ENCODE peak calls at places on chromosomes 2 and 18, in seven cellular contexts. One of them, this sample, is unnamed.

GRCh38 chr2:107669335-107669734 is 157.4 kb upstream of the RGPD4 start:
- DNase-seq in hepatocyte: no peak
- DNase-seq in MM.1S: no peak
- DNase-seq in GM23248: peak; percentile 42
- DNase-seq in PC-3: peak; percentile 27
- DNase-seq in HCT116: no peak
- DNase-seq in GM23338: peak; percentile 15
- DNase-seq in this sample: peak; percentile 24

GRCh38 chr2:237594514-237594871 is 4.0 kb upstream of the RAB17 start:
- DNase-seq in hepatocyte: peak; percentile 70
- DNase-seq in MM.1S: no peak
- DNase-seq in GM23248: no peak
- DNase-seq in PC-3: no peak
- DNase-seq in HCT116: no peak
- DNase-seq in GM23338: no peak
- DNase-seq in this sample: no peak

GRCh38 chr2:120635146-120635545 is 100.5 kb upstream of the GLI2 start:
- DNase-seq in hepatocyte: no peak
- DNase-seq in MM.1S: no peak
- DNase-seq in GM23248: no peak
- DNase-seq in PC-3: no peak
- DNase-seq in HCT116: no peak
- DNase-seq in GM23338: no peak
- DNase-seq in this sample: no peak

GRCh38 chr18:61435064-61435652 is 101.9 kb downstream of the CDH20 start:
- DNase-seq in hepatocyte: peak; percentile 10
- DNase-seq in MM.1S: no peak
- DNase-seq in GM23248: peak; percentile 23
- DNase-seq in PC-3: peak; percentile 36
- DNase-seq in HCT116: peak; percentile 22
- DNase-seq in GM23338: peak; percentile 74
- DNase-seq in this sample: peak; percentile 52

GRCh38 chr2:132430895-132431294 is 14.3 kb downstream of the GPR39 start:
- DNase-seq in hepatocyte: no peak
- DNase-seq in MM.1S: no peak
- DNase-seq in GM23248: no peak
- DNase-seq in PC-3: peak; percentile 92
- DNase-seq in HCT116: no peak
- DNase-seq in GM23338: no peak
- DNase-seq in this sample: no peak

GRCh38 chr2:197708331-197708730 is 3.2 kb downstream of the MARS2 start:
- DNase-seq in hepatocyte: peak; percentile 20
- DNase-seq in MM.1S: no peak
- DNase-seq in GM23248: peak; percentile 88
- DNase-seq in PC-3: peak; percentile 69
- DNase-seq in HCT116: no peak
- DNase-seq in GM23338: no peak
- DNase-seq in this sample: no peak

GRCh38 chr2:147845608-147846002 is 776 bp downstream of the ACVR2A start:
- DNase-seq in hepatocyte: no peak
- DNase-seq in MM.1S: no peak
- DNase-seq in GM23248: peak; percentile 51
- DNase-seq in PC-3: peak; percentile 17
- DNase-seq in HCT116: no peak
- DNase-seq in GM23338: no peak
- DNase-seq in this sample: no peak

GRCh38 chr2:1804251-1804855 is 60.0 kb upstream of the PXDN start:
- DNase-seq in hepatocyte: no peak
- DNase-seq in MM.1S: no peak
- DNase-seq in GM23248: no peak
- DNase-seq in PC-3: no peak
- DNase-seq in HCT116: no peak
- DNase-seq in GM23338: no peak
- DNase-seq in this sample: no peak

GRCh38 chr2:178506101-178506500 is 25.8 kb downstream of the PLEKHA3 start:
- DNase-seq in hepatocyte: no peak
- DNase-seq in MM.1S: no peak
- DNase-seq in GM23248: no peak
- DNase-seq in PC-3: no peak
- DNase-seq in HCT116: no peak
- DNase-seq in GM23338: no peak
- DNase-seq in this sample: no peak

GRCh38 chr2:150023044-150023443 is 435.5 kb upstream of the MMADHC start:
- DNase-seq in hepatocyte: no peak
- DNase-seq in MM.1S: no peak
- DNase-seq in GM23248: no peak
- DNase-seq in PC-3: no peak
- DNase-seq in HCT116: no peak
- DNase-seq in GM23338: no peak
- DNase-seq in this sample: peak; percentile 25

GRCh38 chr2:193895226-193895625 is 1700.5 kb upstream of the TMEFF2 start:
- DNase-seq in hepatocyte: peak; percentile 4
- DNase-seq in MM.1S: no peak
- DNase-seq in GM23248: no peak
- DNase-seq in PC-3: no peak
- DNase-seq in HCT116: no peak
- DNase-seq in GM23338: no peak
- DNase-seq in this sample: no peak

GRCh38 chr18:44541159-44541558 is 139.5 kb upstream of the SETBP1 start:
- DNase-seq in hepatocyte: no peak
- DNase-seq in MM.1S: no peak
- DNase-seq in GM23248: no peak
- DNase-seq in PC-3: no peak
- DNase-seq in HCT116: no peak
- DNase-seq in GM23338: no peak
- DNase-seq in this sample: no peak

GRCh38 chr2:216695401-216695821 is at the start of gene IGFBP5:
- DNase-seq in hepatocyte: peak; percentile 94
- DNase-seq in MM.1S: no peak
- DNase-seq in GM23248: peak; percentile 77
- DNase-seq in PC-3: peak; percentile 81
- DNase-seq in HCT116: no peak
- DNase-seq in GM23338: peak; percentile 94
- DNase-seq in this sample: peak; percentile 94

DNA sequence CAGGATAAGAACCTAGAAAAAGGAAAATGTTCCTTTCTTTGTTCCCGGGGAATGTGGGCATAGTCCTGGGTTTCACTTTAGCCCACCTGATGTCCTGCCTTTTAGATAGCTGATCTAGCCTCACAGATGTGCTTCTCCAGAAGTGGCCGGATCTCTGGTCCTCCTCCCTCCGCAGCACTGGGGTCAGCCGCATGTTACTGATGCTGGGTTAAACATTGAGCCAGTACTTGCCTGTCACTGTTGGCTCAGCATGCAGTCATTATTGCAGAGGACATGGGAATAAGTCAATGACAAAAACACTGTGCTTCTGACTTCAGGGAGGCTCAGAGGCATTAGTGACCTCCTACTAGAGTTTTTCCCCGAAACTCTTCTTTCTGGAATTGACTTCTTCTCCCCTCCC is 27.6 kb downstream of the NCK2 start:
- DNase-seq in hepatocyte: no peak
- DNase-seq in MM.1S: no peak
- DNase-seq in GM23248: no peak
- DNase-seq in PC-3: no peak
- DNase-seq in HCT116: no peak
- DNase-seq in GM23338: no peak
- DNase-seq in this sample: no peak
- H3K79me2 ChIP-seq in hepatocyte: peaks cover 100% of the 10 kb centered on the region
- H3K79me2 ChIP-seq in MM.1S: peaks cover 98% of the 10 kb centered on the region
- H3K79me2 ChIP-seq in GM23248: peaks cover 75% of the 10 kb centered on the region
- H3K79me2 ChIP-seq in PC-3: peaks cover 20% of the 10 kb centered on the region
- H3K79me2 ChIP-seq in HCT116: peaks cover 21% of the 10 kb centered on the region
- H3K79me2 ChIP-seq in GM23338: peaks cover 99% of the 10 kb centered on the region
- H3K79me2 ChIP-seq in this sample: peaks cover 97% of the 10 kb centered on the region

DNA sequence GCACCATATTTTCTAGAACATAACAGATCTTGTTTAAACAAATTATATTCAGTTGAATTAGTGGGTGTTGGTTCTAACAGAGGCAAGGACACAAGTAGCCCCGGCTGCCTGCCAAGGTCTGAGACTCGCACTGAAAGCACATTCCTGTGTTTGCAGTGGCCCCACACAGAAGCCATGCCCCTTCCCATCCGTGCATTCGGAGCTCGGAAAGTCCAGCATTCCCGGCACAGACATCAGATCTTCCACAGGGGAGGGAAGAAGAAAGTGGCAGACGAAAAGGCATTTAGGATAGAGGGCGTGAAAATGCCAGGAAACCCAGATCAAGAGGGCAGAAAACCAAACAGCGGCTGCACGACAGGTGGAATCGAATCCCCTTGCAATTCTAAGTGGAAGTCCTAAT is 105.4 kb upstream of the ASB18 start:
- DNase-seq in hepatocyte: no peak
- DNase-seq in MM.1S: no peak
- DNase-seq in GM23248: no peak
- DNase-seq in PC-3: no peak
- DNase-seq in HCT116: no peak
- DNase-seq in GM23338: peak; percentile 35
- DNase-seq in this sample: peak; percentile 29
- TF ChIP-seq EZH2 in hepatocyte: no peak
- TF ChIP-seq EZH2 in MM.1S: no peak
- TF ChIP-seq EZH2 in GM23248: no peak
- TF ChIP-seq EZH2 in PC-3: no peak
- TF ChIP-seq EZH2 in HCT116: no peak
- TF ChIP-seq EZH2 in GM23338: no peak
- TF ChIP-seq EZH2 in this sample: no peak

GRCh38 chr2:109331864-109332848 is 203.2 kb downstream of the SH3RF3 start:
- DNase-seq in hepatocyte: peak; percentile 87
- DNase-seq in MM.1S: peak; percentile 67
- DNase-seq in GM23248: peak; percentile 99
- DNase-seq in PC-3: peak; percentile 95
- DNase-seq in HCT116: peak; percentile 36
- DNase-seq in GM23338: peak; percentile 24
- DNase-seq in this sample: no peak
- TF ChIP-seq EZH2phosphoT487 in hepatocyte: no peak
- TF ChIP-seq EZH2phosphoT487 in MM.1S: no peak
- TF ChIP-seq EZH2phosphoT487 in GM23248: no peak
- TF ChIP-seq EZH2phosphoT487 in PC-3: no peak
- TF ChIP-seq EZH2phosphoT487 in HCT116: no peak
- TF ChIP-seq EZH2phosphoT487 in GM23338: no peak
- TF ChIP-seq EZH2phosphoT487 in this sample: no peak

DNA sequence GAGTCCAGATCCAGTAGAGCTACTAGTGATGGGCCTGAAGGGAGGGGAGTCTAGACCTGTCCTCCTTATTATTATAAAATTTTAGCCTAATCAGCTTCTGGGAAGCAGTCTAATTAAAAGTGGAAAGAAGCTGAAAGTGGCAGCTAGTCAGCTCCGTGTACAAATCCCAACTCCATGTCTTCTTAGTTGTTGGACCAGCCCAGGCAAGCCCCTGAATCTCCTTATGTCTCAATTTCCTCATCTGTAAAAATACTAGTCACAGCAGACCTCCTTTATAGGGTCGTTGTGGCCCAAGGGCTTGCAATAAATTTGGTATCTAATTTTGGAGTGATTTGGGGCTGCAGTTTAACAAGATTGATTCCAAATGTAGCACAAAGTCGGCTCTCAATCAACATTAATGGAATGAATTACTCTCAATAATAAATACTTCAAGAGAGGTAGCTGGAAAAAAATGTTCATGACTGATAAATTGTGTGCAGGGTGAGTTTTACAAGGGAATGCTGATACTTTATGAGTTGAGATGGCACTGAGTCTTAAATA is 118.3 kb upstream of the NDUFV2 start:
- DNase-seq in hepatocyte: no peak
- DNase-seq in MM.1S: no peak
- DNase-seq in GM23248: no peak
- DNase-seq in PC-3: no peak
- DNase-seq in HCT116: no peak
- DNase-seq in GM23338: no peak
- DNase-seq in this sample: no peak
- H3K79me2 ChIP-seq in hepatocyte: no peaks in the 10 kb centered on the region
- H3K79me2 ChIP-seq in MM.1S: no peaks in the 10 kb centered on the region
- H3K79me2 ChIP-seq in GM23248: no peaks in the 10 kb centered on the region
- H3K79me2 ChIP-seq in PC-3: no peaks in the 10 kb centered on the region
- H3K79me2 ChIP-seq in HCT116: no peaks in the 10 kb centered on the region
- H3K79me2 ChIP-seq in GM23338: no peaks in the 10 kb centered on the region
- H3K79me2 ChIP-seq in this sample: no peaks in the 10 kb centered on the region

GRCh38 chr2:127611076-127611925 is 34.7 kb upstream of the GPR17 start:
- DNase-seq in hepatocyte: peak; percentile 2
- DNase-seq in MM.1S: no peak
- DNase-seq in GM23248: no peak
- DNase-seq in PC-3: no peak
- DNase-seq in HCT116: no peak
- DNase-seq in GM23338: no peak
- DNase-seq in this sample: no peak

GRCh38 chr2:127612111-127612822 is 33.7 kb upstream of the GPR17 start:
- DNase-seq in hepatocyte: peak; percentile 2
- DNase-seq in MM.1S: no peak
- DNase-seq in GM23248: no peak
- DNase-seq in PC-3: no peak
- DNase-seq in HCT116: no peak
- DNase-seq in GM23338: no peak
- DNase-seq in this sample: no peak

GRCh38 chr2:127615511-127616166 is 30.3 kb upstream of the GPR17 start:
- DNase-seq in hepatocyte: peak; percentile 2
- DNase-seq in MM.1S: no peak
- DNase-seq in GM23248: peak; percentile 56
- DNase-seq in PC-3: peak; percentile 97
- DNase-seq in HCT116: no peak
- DNase-seq in GM23338: no peak
- DNase-seq in this sample: peak; percentile 32

GRCh38 chr2:127614731-127615130 is 31.2 kb upstream of the GPR17 start:
- DNase-seq in hepatocyte: peak; percentile 2
- DNase-seq in MM.1S: no peak
- DNase-seq in GM23248: peak; percentile 75
- DNase-seq in PC-3: peak; percentile 81
- DNase-seq in HCT116: no peak
- DNase-seq in GM23338: no peak
- DNase-seq in this sample: no peak

DNA sequence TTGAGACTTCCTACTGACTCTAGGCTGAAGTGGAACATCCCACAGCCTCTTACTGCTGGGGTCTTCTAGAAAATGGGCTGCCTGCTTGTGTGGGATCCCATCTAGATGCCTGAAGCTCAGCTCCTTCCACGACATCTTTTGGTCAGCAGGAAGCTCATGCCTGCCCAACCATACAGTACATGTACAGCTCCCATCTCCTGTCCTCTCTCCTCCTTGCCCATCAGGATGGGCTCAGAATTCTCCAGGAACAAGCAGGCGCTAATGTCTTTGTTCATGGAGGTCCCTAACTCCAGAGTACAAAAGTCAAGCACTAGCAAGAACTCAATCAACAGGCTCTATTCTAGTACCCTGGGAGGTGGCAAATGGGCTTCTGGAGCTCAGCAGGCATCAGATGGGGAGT is 31.7 kb upstream of the GPR17 start:
- DNase-seq in hepatocyte: no peak
- DNase-seq in MM.1S: no peak
- DNase-seq in GM23248: no peak
- DNase-seq in PC-3: no peak
- DNase-seq in HCT116: no peak
- DNase-seq in GM23338: no peak
- DNase-seq in this sample: no peak
- TF ChIP-seq EZH2 in hepatocyte: no peak
- TF ChIP-seq EZH2 in MM.1S: no peak
- TF ChIP-seq EZH2 in GM23248: no peak
- TF ChIP-seq EZH2 in PC-3: no peak
- TF ChIP-seq EZH2 in HCT116: no peak
- TF ChIP-seq EZH2 in GM23338: no peak
- TF ChIP-seq EZH2 in this sample: no peak